ENCODE peak calls at places on chromosomes 6 and 20, in five cellular contexts. C, F, T, S and Y are unnamed samples.

GRCh38 chr20:38805958-38806854 is 709 bp downstream of the PPP1R16B start:
- DNase-seq in C (peak; percentile 37), F (peak; percentile 15), T (no peak), S (peak; percentile 31), Y (no peak)

GRCh38 chr6:17381429-17382147 is 11.8 kb upstream of the CAP2 start:
- DNase-seq in C (peak; percentile 17), F (no peak), T (no peak), S (no peak), Y (no peak)

GRCh38 chr6:152353440-152353839 is 283.7 kb downstream of the SYNE1 start:
- DNase-seq in C (no peak), F (no peak), T (no peak), S (no peak), Y (no peak)

GRCh38 chr6:163711615-163712568 is 297.4 kb downstream of the QKI start:
- DNase-seq in C (peak; percentile 43), F (no peak), T (peak; percentile 94), S (no peak), Y (no peak)

GRCh38 chr6:43627008-43627825 is 1.8 kb downstream of the GTPBP2 start:
- DNase-seq in C (no peak), F (no peak), T (peak; percentile 82), S (no peak), Y (no peak)

GRCh38 chr6:146990284-146990683 is 213.9 kb upstream of the STXBP5 start:
- DNase-seq in C (no peak), F (no peak), T (no peak), S (no peak), Y (no peak)

GRCh38 chr6:20058912-20059311 is 153.4 kb downstream of the MBOAT1 start:
- DNase-seq in C (no peak), F (no peak), T (no peak), S (no peak), Y (no peak)

GRCh38 chr6:88165087-88165876 is 865 bp downstream of the CNR1 start:
- DNase-seq in C (no peak), F (no peak), T (no peak), S (no peak), Y (no peak)

GRCh38 chr20:9408422-9409300 is 105.7 kb upstream of the LAMP5 start:
- DNase-seq in C (no peak), F (no peak), T (no peak), S (no peak), Y (no peak)

GRCh38 chr6:41065550-41066026 is 6.6 kb downstream of the OARD1 start:
- DNase-seq in C (no peak), F (no peak), T (no peak), S (no peak), Y (no peak)

GRCh38 chr6:128826606-128827005 is 56.3 kb upstream of the LAMA2 start:
- DNase-seq in C (no peak), F (no peak), T (no peak), S (no peak), Y (no peak)

GRCh38 chr6:13559968-13560650 is 14.3 kb upstream of the SIRT5 start:
- DNase-seq in C (no peak), F (no peak), T (no peak), S (no peak), Y (no peak)

GRCh38 chr6:30091577-30092381 is 16.2 kb upstream of the RNF39 start:
- DNase-seq in C (no peak), F (no peak), T (no peak), S (no peak), Y (no peak)

GRCh38 chr6:90411292-90411781 is 114.7 kb upstream of the BACH2 start:
- DNase-seq in C (no peak), F (peak; percentile 39), T (no peak), S (no peak), Y (no peak)

GRCh38 chr6:142756215-142756630 is 188.8 kb downstream of the HIVEP2 start:
- DNase-seq in C (no peak), F (no peak), T (no peak), S (no peak), Y (no peak)

GRCh38 chr20:46651091-46651962 is at the start of gene SLC13A3:
- DNase-seq in C (peak; percentile 48), F (no peak), T (no peak), S (no peak), Y (no peak)

GRCh38 chr20:63829943-63830820 is 882 bp downstream of the ZBTB46 start:
- DNase-seq in C (peak; percentile 27), F (no peak), T (no peak), S (no peak), Y (no peak)

GRCh38 chr6:107604549-107604948 is 114.6 kb downstream of the SOBP start:
- DNase-seq in C (no peak), F (no peak), T (no peak), S (no peak), Y (no peak)

GRCh38 chr20:25321262-25321831 is 69.3 kb downstream of the ABHD12 start:
- DNase-seq in C (no peak), F (no peak), T (no peak), S (no peak), Y (no peak)

GRCh38 chr6:20706293-20707165 is 172.3 kb downstream of the CDKAL1 start:
- DNase-seq in C (no peak), F (no peak), T (no peak), S (no peak), Y (no peak)

GRCh38 chr20:56606174-56606945 is 22.7 kb upstream of the TFAP2C start:
- DNase-seq in C (no peak), F (no peak), T (no peak), S (no peak), Y (no peak)

GRCh38 chr20:56212071-56212470 is 36.5 kb upstream of the MC3R start:
- DNase-seq in C (no peak), F (no peak), T (no peak), S (no peak), Y (no peak)

GRCh38 chr6:32852844-32853540 is 512 bp downstream of the TAP1 start:
- DNase-seq in C (peak; percentile 54), F (peak; percentile 43), T (peak; percentile 81), S (no peak), Y (peak; percentile 35)

GRCh38 chr6:87832025-87832825 is 130.2 kb upstream of the AKIRIN2 start:
- DNase-seq in C (no peak), F (no peak), T (no peak), S (no peak), Y (no peak)

GRCh38 chr6:77535172-77535571 is 71.9 kb upstream of the HTR1B start:
- DNase-seq in C (no peak), F (no peak), T (no peak), S (no peak), Y (no peak)

GRCh38 chr6:77536701-77537100 is 73.4 kb upstream of the HTR1B start:
- DNase-seq in C (no peak), F (no peak), T (no peak), S (no peak), Y (no peak)
- TF ChIP-seq CTCF in C (no peak), F (no peak), T (no peak), S (no peak), Y (no peak)

GRCh38 chr20:13338999-13339411 is 117.9 kb downstream of the ISM1 start:
- DNase-seq in C (no peak), F (no peak), T (no peak), S (no peak), Y (no peak)

GRCh38 chr20:13344671-13345070 is 123.6 kb downstream of the ISM1 start:
- DNase-seq in C (no peak), F (no peak), T (no peak), S (no peak), Y (no peak)

GRCh38 chr20:13342469-13343242 is 121.6 kb downstream of the ISM1 start:
- DNase-seq in C (no peak), F (no peak), T (peak; percentile 85), S (no peak), Y (no peak)

GRCh38 chr20:13340088-13340487 is 119.0 kb downstream of the ISM1 start:
- DNase-seq in C (no peak), F (no peak), T (no peak), S (no peak), Y (no peak)

DNA sequence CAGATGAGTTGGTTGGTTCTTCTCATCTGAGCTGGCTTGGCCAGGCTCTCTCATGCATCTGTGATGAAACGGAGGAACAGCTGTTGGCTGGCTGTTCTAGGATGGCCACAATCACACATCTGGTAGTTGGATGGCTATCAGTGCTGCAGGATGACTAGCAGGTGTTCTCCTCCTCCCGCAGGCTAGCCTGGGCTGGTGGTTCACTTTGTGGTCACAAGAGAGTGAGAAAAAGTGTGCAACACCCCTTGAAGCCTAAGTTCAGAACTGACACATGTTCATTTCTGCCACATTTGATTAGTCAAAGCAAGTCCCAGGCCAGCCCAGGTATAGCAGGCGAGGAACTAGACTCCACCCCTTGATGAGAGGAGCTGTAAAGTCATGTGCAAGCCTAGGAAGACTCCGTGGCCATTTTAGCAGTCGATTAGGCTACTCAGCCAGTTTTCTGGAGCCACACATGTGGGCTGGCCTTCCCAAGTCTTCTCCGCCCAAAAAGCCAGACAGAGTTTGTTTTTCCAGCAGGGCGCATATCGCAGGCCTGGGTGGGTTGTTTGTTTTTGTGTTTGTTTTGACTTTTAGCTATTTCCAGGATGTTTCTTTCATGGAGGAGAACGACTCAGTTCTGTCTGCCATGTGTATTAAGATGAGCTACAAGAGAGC is 120.8 kb downstream of the ISM1 start:
- DNase-seq in C (no peak), F (no peak), T (no peak), S (no peak), Y (no peak)
- TF ChIP-seq CTCF in C (no peak), F (no peak), T (no peak), S (no peak), Y (no peak)

DNA sequence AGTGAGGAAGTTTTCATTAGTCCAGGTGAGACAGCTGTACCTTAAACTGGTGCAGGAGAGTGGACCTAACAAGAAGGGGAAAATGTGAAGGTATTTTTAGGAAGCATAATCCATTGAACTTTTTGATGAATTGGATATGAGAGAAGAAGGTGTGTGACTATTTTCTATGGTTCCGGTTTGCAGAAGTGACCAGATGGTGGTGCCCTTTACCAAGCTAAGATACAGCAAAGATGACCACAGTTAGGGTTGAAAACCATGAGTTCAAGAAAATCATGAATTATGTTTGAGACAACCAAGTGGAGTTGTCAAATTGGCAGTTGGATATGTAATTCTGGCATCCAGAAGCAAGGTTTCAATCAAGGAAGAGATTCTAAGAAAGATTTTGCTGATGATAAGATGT is 61.9 kb upstream of the NRSN1 start:
- DNase-seq in C (no peak), F (no peak), T (no peak), S (no peak), Y (no peak)
- TF ChIP-seq CTCF in C (peak; percentile 53), F (no peak), T (no peak), S (no peak), Y (peak; percentile 74)

DNA sequence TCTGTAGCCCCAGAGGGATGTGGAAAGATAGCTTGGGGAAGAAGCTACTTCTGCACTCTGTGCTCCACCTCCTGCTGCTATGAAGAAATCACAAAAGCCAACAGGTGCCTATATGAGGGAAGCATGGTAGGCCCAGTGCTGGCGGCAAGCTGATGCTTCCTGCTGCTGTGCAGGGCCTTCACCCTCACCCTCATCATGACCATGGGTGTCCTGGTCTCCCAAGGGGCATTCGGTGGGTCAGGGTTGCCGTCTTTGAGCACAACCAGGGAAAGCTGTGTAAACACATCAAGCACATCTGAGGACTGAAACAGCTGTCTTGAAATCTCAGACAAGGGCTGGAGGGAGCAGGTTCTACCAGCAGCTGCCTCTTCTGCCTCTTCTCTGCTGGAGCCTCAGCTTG is 184.0 kb downstream of the FNDC1 start:
- DNase-seq in C (no peak), F (no peak), T (no peak), S (no peak), Y (no peak)
- TF ChIP-seq CTCF in C (no peak), F (no peak), T (no peak), S (no peak), Y (no peak)